ENCODE peak calls at places on chromosomes 12 and 14, in five cellular contexts. J, B, I, G and Z are unnamed samples. For H3K4me1, the result is how much of the 10 kb centered on the place peaks cover.

GRCh38 chr12:19688489-19688888 is 249.2 kb downstream of the AEBP2 start:
- DNase-seq in I (no peak), J (no peak), G (no peak), B (peak), Z (no peak)

GRCh38 chr12:27818421-27818918 is 38.4 kb upstream of the MANSC4 start:
- DNase-seq in G (no peak), I (no peak), J (no peak), B (no peak), Z (no peak)

GRCh38 chr14:34981743-34982420 is 910 bp upstream of the SRP54 start:
- DNase-seq in G (no peak), I (peak), B (no peak), J (peak), Z (peak)

GRCh38 chr12:50620050-50620974 is 115.5 kb downstream of the DIP2B start:
- DNase-seq in B (peak), I (no peak), G (no peak), J (no peak), Z (peak)

GRCh38 chr14:55704654-55705053 is 124.6 kb downstream of the KTN1 start:
- DNase-seq in J (no peak), I (no peak), B (no peak), G (no peak), Z (no peak)

GRCh38 chr12:9687228-9687627 is 17.7 kb downstream of the CLEC2D start:
- DNase-seq in B (no peak), J (no peak), I (no peak), G (no peak), Z (peak)

GRCh38 chr14:71586131-71586893 is 345.9 kb upstream of the RGS6 start:
- DNase-seq in I (no peak), G (peak), J (no peak), B (peak), Z (peak)

GRCh38 chr12:120821878-120822277 is 82.3 kb downstream of the SPPL3 start:
- DNase-seq in J (no peak), B (no peak), G (no peak), I (no peak), Z (no peak)

GRCh38 chr14:72544615-72545387 is 349.1 kb downstream of the DPF3 start:
- DNase-seq in J (no peak), B (no peak), G (no peak), I (no peak), Z (peak)

GRCh38 chr14:61516957-61517356 is 178.4 kb upstream of the HIF1A start:
- DNase-seq in G (no peak), B (no peak), J (no peak), I (no peak), Z (no peak)

GRCh38 chr12:1130571-1130970 is 139.5 kb downstream of the ERC1 start:
- DNase-seq in B (no peak), I (no peak), G (no peak), J (no peak), Z (no peak)

GRCh38 chr14:90137807-90138206 is 76.0 kb downstream of the KCNK13 start:
- DNase-seq in J (no peak), B (no peak), G (no peak), I (no peak), Z (no peak)

GRCh38 chr12:13112968-13113367 is 9.5 kb upstream of the GSG1 start:
- DNase-seq in I (no peak), G (no peak), J (no peak), B (no peak), Z (no peak)

GRCh38 chr12:5073838-5074237 is 30.2 kb downstream of the KCNA5 start:
- DNase-seq in I (no peak), J (no peak), B (no peak), G (no peak), Z (peak)

GRCh38 chr12:119180380-119181040 is 1.8 kb downstream of the HSPB8 start:
- DNase-seq in I (no peak), J (peak), B (no peak), G (peak), Z (no peak)

GRCh38 chr14:57346741-57347140 is 43.6 kb upstream of the NAA30 start:
- DNase-seq in G (no peak), I (no peak), J (no peak), B (no peak), Z (no peak)

GRCh38 chr12:3366451-3367155 is 124.4 kb upstream of the PRMT8 start:
- DNase-seq in J (no peak), I (no peak), G (no peak), B (no peak), Z (peak)

GRCh38 chr14:81269100-81269978 is 48.6 kb upstream of the GTF2A1 start:
- DNase-seq in J (no peak), I (peak), B (peak), G (no peak), Z (peak)

GRCh38 chr12:30827406-30828055 is 72.8 kb upstream of the CAPRIN2 start:
- DNase-seq in B (no peak), I (no peak), J (no peak), G (no peak), Z (no peak)

GRCh38 chr12:15497621-15498285 is 175.4 kb downstream of the PTPRO start:
- DNase-seq in B (no peak), I (no peak), J (no peak), G (no peak), Z (no peak)

GRCh38 chr12:127538325-127538724 is 728.6 kb upstream of the TMEM132C start:
- DNase-seq in J (no peak), I (no peak), G (no peak), B (no peak), Z (peak)

GRCh38 chr12:20588057-20588456 is 107.1 kb upstream of the SLCO1C1 start:
- DNase-seq in G (no peak), J (no peak), B (no peak), I (no peak), Z (no peak)

GRCh38 chr14:92501891-92502351 is 11.7 kb upstream of the RIN3 start:
- DNase-seq in G (no peak), I (no peak), J (no peak), B (no peak), Z (no peak)

GRCh38 chr12:70626180-70626579 is 11.0 kb downstream of the PTPRB start:
- DNase-seq in B (no peak), G (no peak), I (no peak), J (no peak), Z (no peak)

GRCh38 chr12:63937381-63938168 is 93.1 kb downstream of the SRGAP1 start:
- DNase-seq in B (no peak), J (no peak), G (no peak), I (no peak), Z (no peak)

GRCh38 chr14:22737052-22737451 is 29.4 kb upstream of the OXA1L start:
- DNase-seq in J (no peak), G (no peak), B (no peak), I (no peak), Z (no peak)

GRCh38 chr14:101862177-101862576 is 100.7 kb downstream of the PPP2R5C start:
- DNase-seq in J (no peak), B (no peak), G (no peak), I (no peak), Z (no peak)

GRCh38 chr12:102539651-102540553 is 59.5 kb upstream of the IGF1 start:
- DNase-seq in B (no peak), G (no peak), I (no peak), J (no peak), Z (peak)

GRCh38 chr14:36835145-36835544 is 173.5 kb downstream of the PAX9 start:
- DNase-seq in G (no peak), I (no peak), B (no peak), J (no peak), Z (no peak)

GRCh38 chr12:96103067-96103650 is 67.8 kb upstream of the LTA4H start:
- DNase-seq in G (no peak), I (no peak), B (no peak), J (no peak), Z (no peak)

GRCh38 chr14:105486974-105487448 is 325 bp downstream of the CRIP1 start:
- DNase-seq in G (peak), B (no peak), I (no peak), J (peak), Z (peak)

GRCh38 chr14:89327771-89328212 is 89.2 kb downstream of the FOXN3 start:
- DNase-seq in B (no peak), G (no peak), I (no peak), J (no peak), Z (no peak)

GRCh38 chr14:74979442-74980397 is 23.0 kb upstream of the EIF2B2 start:
- DNase-seq in J (no peak), I (no peak), G (peak), B (no peak), Z (peak)

GRCh38 chr14:39229222-39229543 is 4.5 kb upstream of the MIA2 start:
- DNase-seq in I (no peak), G (no peak), B (no peak), J (no peak), Z (no peak)

GRCh38 chr12:19306366-19306765 is 132.9 kb upstream of the AEBP2 start:
- DNase-seq in B (no peak), J (no peak), I (no peak), G (no peak), Z (peak)

GRCh38 chr12:117365072-117365616 is 3.7 kb upstream of the NOS1 start:
- DNase-seq in B (no peak), I (no peak), G (no peak), J (no peak), Z (no peak)

GRCh38 chr14:68685419-68686211 is 107.3 kb downstream of the ZFP36L1 start:
- DNase-seq in B (peak), I (no peak), J (no peak), G (peak), Z (no peak)

GRCh38 chr14:68683326-68683725 is 109.5 kb downstream of the ZFP36L1 start:
- DNase-seq in J (no peak), I (no peak), G (peak), B (no peak), Z (no peak)

GRCh38 chr14:68686212-68686478 is 106.7 kb downstream of the ZFP36L1 start:
- DNase-seq in B (no peak), I (no peak), J (no peak), G (no peak), Z (no peak)

GRCh38 chr14:68686724-68687123 is 106.1 kb downstream of the ZFP36L1 start:
- DNase-seq in I (no peak), G (peak), B (no peak), J (no peak), Z (no peak)

GRCh38 chr14:68684466-68685418 is 108.1 kb downstream of the ZFP36L1 start:
- DNase-seq in B (no peak), I (no peak), J (no peak), G (peak), Z (no peak)
- H3K4me1 ChIP-seq in B (half or more), I (under half), J (under half), G (under half), Z (under half)

GRCh38 chr12:52947738-52948423 is 1.0 kb upstream of the KRT18 start:
- DNase-seq in J (no peak), I (no peak), B (no peak), G (no peak), Z (peak)
- H3K4me1 ChIP-seq in J (under half), I (half or more), B (under half), G (under half), Z (under half)

GRCh38 chr12:12028668-12029402 is 41.9 kb upstream of the BCL2L14 start:
- DNase-seq in G (no peak), I (no peak), B (no peak), J (no peak), Z (no peak)
- H3K4me1 ChIP-seq in G (under half), I (under half), B (under half), J (under half), Z (under half)

GRCh38 chr12:123040106-123040505 is 59.6 kb downstream of the ARL6IP4 start:
- DNase-seq in J (no peak), G (no peak), I (no peak), B (no peak), Z (no peak)
- H3K4me1 ChIP-seq in J (under half), G (under half), I (under half), B (under half), Z (under half)

GRCh38 chr12:111437816-111438454 is 32.2 kb downstream of the SH2B3 start:
- DNase-seq in J (peak), G (peak), B (peak), I (no peak), Z (no peak)
- H3K4me1 ChIP-seq in J (under half), G (under half), B (half or more), I (half or more), Z (under half)